ENCODE peak calls at places on chromosomes 13 and 19, in six cellular contexts. V is IMR-90, H is foreskin fibroblast, D is cardiac muscle cell, S is neural progenitor cell, T is AG10803. O is an unnamed sample.

GRCh38 chr19:33395561-33396550 is 22.3 kb downstream of the CEBPG start:
- DNase-seq in V (peak; percentile 41), H (peak; percentile 63), D (no peak), S (no peak), T (peak; percentile 71), O (no peak)

GRCh38 chr19:50204811-50205675 is 1.6 kb downstream of the MYH14 start:
- DNase-seq in V (no peak), H (no peak), D (peak; percentile 52), S (peak; percentile 93), T (no peak), O (no peak)

GRCh38 chr13:100883453-100883852 is 208.9 kb upstream of the TMTC4 start:
- DNase-seq in V (no peak), H (no peak), D (no peak), S (no peak), T (no peak), O (no peak)

GRCh38 chr19:48290341-48290922 is 20.6 kb downstream of the ZNF114 start:
- DNase-seq in V (peak; percentile 57), H (peak; percentile 67), D (peak; percentile 28), S (peak; percentile 80), T (peak; percentile 26), O (no peak)

GRCh38 chr19:49492573-49493411 is 3.4 kb upstream of the RPS11 start:
- DNase-seq in V (peak; percentile 27), H (peak; percentile 64), D (no peak), S (peak; percentile 1), T (no peak), O (no peak)

GRCh38 chr19:9834726-9835506 is at the start of gene PIN1:
- DNase-seq in V (peak; percentile 97), H (peak; percentile 100), D (peak; percentile 100), S (peak; percentile 100), T (peak; percentile 98), O (peak; percentile 95)

GRCh38 chr19:38557205-38557799 is 60.5 kb downstream of the MAP4K1 start:
- DNase-seq in V (no peak), H (no peak), D (no peak), S (no peak), T (no peak), O (no peak)

GRCh38 chr13:96104516-96104915 is 14.6 kb downstream of the HS6ST3 start:
- DNase-seq in V (no peak), H (no peak), D (no peak), S (no peak), T (no peak), O (no peak)

GRCh38 chr19:13154911-13155471 is 4.8 kb downstream of the IER2 start:
- DNase-seq in V (peak; percentile 65), H (peak; percentile 69), D (peak; percentile 53), S (peak; percentile 90), T (peak; percentile 69), O (no peak)

GRCh38 chr13:59459972-59460371 is 703.8 kb downstream of the DIAPH3 start:
- DNase-seq in V (peak; percentile 41), H (peak; percentile 42), D (no peak), S (no peak), T (peak; percentile 33), O (no peak)

GRCh38 chr19:15330801-15331418 is 1.4 kb downstream of the BRD4 start:
- DNase-seq in V (peak; percentile 89), H (peak; percentile 78), D (peak; percentile 19), S (peak; percentile 56), T (peak; percentile 68), O (no peak)

GRCh38 chr19:18023596-18024212 is 15.7 kb downstream of the ARRDC2 start:
- DNase-seq in V (no peak), H (no peak), D (no peak), S (no peak), T (peak; percentile 39), O (no peak)

GRCh38 chr19:44111910-44112463 is 1.2 kb upstream of the ZNF225 start:
- DNase-seq in V (peak; percentile 92), H (peak; percentile 93), D (peak; percentile 85), S (peak; percentile 84), T (peak; percentile 79), O (peak; percentile 59)

GRCh38 chr13:76316998-76317527 is 569.1 kb downstream of the KCTD12 start:
- DNase-seq in V (peak; percentile 15), H (no peak), D (no peak), S (no peak), T (no peak), O (no peak)

GRCh38 chr19:39563408-39563807 is 23.4 kb upstream of the EID2 start:
- DNase-seq in V (peak; percentile 18), H (peak; percentile 16), D (no peak), S (no peak), T (no peak), O (no peak)

GRCh38 chr19:10111405-10111811 is at the start of gene P2RY11:
- DNase-seq in V (no peak), H (no peak), D (no peak), S (no peak), T (no peak), O (no peak)

GRCh38 chr13:34469212-34469983 is 472.7 kb upstream of the NBEA start:
- DNase-seq in V (no peak), H (peak; percentile 8), D (no peak), S (no peak), T (no peak), O (no peak)

GRCh38 chr19:16364231-16364865 is 39.7 kb downstream of the KLF2 start:
- DNase-seq in V (no peak), H (no peak), D (no peak), S (no peak), T (no peak), O (no peak)

GRCh38 chr19:49196527-49197240 is 39.1 kb downstream of the TRPM4 start:
- DNase-seq in V (no peak), H (no peak), D (no peak), S (no peak), T (no peak), O (no peak)

GRCh38 chr19:47427241-47428176 is 8.2 kb upstream of the MEIS3 start:
- DNase-seq in V (peak; percentile 45), H (peak; percentile 71), D (peak; percentile 85), S (peak; percentile 87), T (peak; percentile 32), O (no peak)

GRCh38 chr13:34467450-34468083 is 474.5 kb upstream of the NBEA start:
- DNase-seq in V (no peak), H (no peak), D (no peak), S (no peak), T (no peak), O (no peak)

GRCh38 chr19:9702186-9702585 is 27.3 kb upstream of the ZNF562 start:
- DNase-seq in V (no peak), H (no peak), D (no peak), S (no peak), T (no peak), O (no peak)

GRCh38 chr19:49515767-49516166 is 3.3 kb downstream of the FCGRT start:
- DNase-seq in V (no peak), H (peak; percentile 79), D (no peak), S (no peak), T (no peak), O (no peak)

GRCh38 chr19:8571006-8571411 is 6.2 kb downstream of the MYO1F start:
- DNase-seq in V (peak; percentile 68), H (peak; percentile 71), D (no peak), S (no peak), T (peak; percentile 66), O (no peak)

GRCh38 chr19:7098701-7099596 is 29.4 kb downstream of the ZNF557 start:
- DNase-seq in V (peak; percentile 87), H (peak; percentile 96), D (peak; percentile 96), S (peak; percentile 96), T (peak; percentile 91), O (peak; percentile 73)
- TF ChIP-seq CTCF in V (no peak), H (no peak), D (no peak), S (no peak), T (no peak), O (no peak)

GRCh38 chr13:45367358-45367757 is 26.4 kb upstream of the TPT1 start:
- DNase-seq in V (peak; percentile 94), H (peak; percentile 95), D (no peak), S (no peak), T (peak; percentile 78), O (peak; percentile 60)

GRCh38 chr13:45365558-45365885 is 24.5 kb upstream of the TPT1 start:
- DNase-seq in V (no peak), H (no peak), D (no peak), S (no peak), T (no peak), O (no peak)

GRCh38 chr13:45361596-45362206 is 20.7 kb upstream of the TPT1 start:
- DNase-seq in V (peak; percentile 67), H (peak; percentile 81), D (no peak), S (no peak), T (peak; percentile 34), O (no peak)

GRCh38 chr13:45364876-45365557 is 24.0 kb upstream of the TPT1 start:
- DNase-seq in V (no peak), H (no peak), D (no peak), S (no peak), T (no peak), O (no peak)

GRCh38 chr13:45362939-45363338 is 22.0 kb upstream of the TPT1 start:
- DNase-seq in V (no peak), H (no peak), D (no peak), S (peak; percentile 24), T (no peak), O (no peak)
- TF ChIP-seq CTCF in V (no peak), H (no peak), D (no peak), S (peak; percentile 36), T (no peak), O (no peak)

DNA sequence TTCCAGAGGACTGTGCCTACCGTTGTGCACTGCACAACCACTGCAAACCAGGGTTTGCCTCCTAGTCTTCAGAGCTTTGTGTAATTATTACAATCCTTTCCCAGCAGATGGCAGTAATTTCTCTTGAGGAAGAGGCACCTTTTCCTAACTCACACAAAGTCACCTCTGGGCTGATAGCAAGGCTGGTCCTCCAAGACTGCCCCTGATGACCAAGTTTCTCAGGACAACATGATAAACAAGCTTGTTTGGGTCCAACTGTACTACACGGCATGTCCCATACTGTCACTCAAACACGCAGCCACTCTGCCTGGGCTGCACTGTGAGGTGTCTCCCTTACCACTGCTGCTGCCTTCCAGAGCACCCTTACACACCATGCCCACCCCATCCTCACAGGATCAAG is 39.3 kb downstream of the RFXAP start:
- DNase-seq in V (peak; percentile 65), H (peak; percentile 63), D (peak; percentile 80), S (peak; percentile 73), T (peak; percentile 64), O (peak; percentile 28)
- TF ChIP-seq CTCF in V (peak; percentile 61), H (peak; percentile 35), D (peak; percentile 54), S (peak; percentile 59), T (peak; percentile 69), O (peak; percentile 55)

GRCh38 chr13:27783111-27783510 is 9.2 kb upstream of the GSX1 start:
- DNase-seq in V (peak; percentile 8), H (no peak), D (peak; percentile 51), S (peak; percentile 52), T (peak; percentile 3), O (no peak)
- TF ChIP-seq CTCF in V (peak; percentile 31), H (peak; percentile 11), D (peak; percentile 45), S (peak; percentile 46), T (peak; percentile 39), O (peak; percentile 18)

GRCh38 chr13:91045351-91046034 is 302.0 kb upstream of the MIR17HG start:
- DNase-seq in V (no peak), H (no peak), D (peak; percentile 16), S (peak; percentile 26), T (no peak), O (no peak)
- TF ChIP-seq CTCF in V (no peak), H (no peak), D (peak; percentile 34), S (peak; percentile 63), T (no peak), O (no peak)

GRCh38 chr19:45164577-45165335 is 4.0 kb upstream of the NKPD1 start:
- DNase-seq in V (peak; percentile 46), H (peak; percentile 69), D (peak; percentile 48), S (peak; percentile 33), T (peak; percentile 61), O (no peak)
- TF ChIP-seq CTCF in V (no peak), H (no peak), D (no peak), S (no peak), T (no peak), O (no peak)